ENCODE peak calls at places on chromosomes 13 and 19, in seven cellular contexts. B is thoracic aorta, M is A673, E is AG09309, J is PC-3, A is IMR-90, I is astrocyte of the spinal cord. D is an unnamed sample.

GRCh38 chr13:39811051-39811450 is 155.6 kb downstream of the COG6 start:
- DNase-seq in E (no peak), J (no peak), M (no peak), I (no peak), A (no peak), B (no peak), D (no peak)

GRCh38 chr13:106986687-106987434 is 418.9 kb upstream of the ARGLU1 start:
- DNase-seq in J (no peak), A (no peak), I (no peak), M (no peak), E (no peak), B (no peak), D (no peak)

GRCh38 chr19:39342647-39343305 is 555 bp downstream of the SAMD4B start:
- DNase-seq in B (no peak), J (no peak), M (no peak), I (no peak), E (no peak), A (no peak), D (no peak)

GRCh38 chr13:67443901-67444300 is 213.8 kb upstream of the PCDH9 start:
- DNase-seq in E (no peak), J (no peak), A (no peak), I (no peak), B (no peak), M (no peak), D (no peak)

GRCh38 chr13:27976362-27977177 is 7.5 kb upstream of the CDX2 start:
- DNase-seq in B (no peak), A (no peak), I (no peak), J (no peak), M (no peak), E (no peak), D (no peak)

GRCh38 chr19:41376998-41377365 is 649 bp downstream of the TMEM91 start:
- DNase-seq in J (no peak), B (no peak), A (no peak), M (no peak), I (no peak), E (no peak), D (peak; percentile 25)

GRCh38 chr19:28971011-28971410 is 241.9 kb downstream of the UQCRFS1 start:
- DNase-seq in I (no peak), J (no peak), B (no peak), M (no peak), A (peak; percentile 34), E (no peak), D (no peak)

GRCh38 chr13:36297259-36297599 is 385 bp downstream of the CCDC169 start:
- DNase-seq in A (peak; percentile 25), B (no peak), I (peak; percentile 48), E (no peak), J (peak; percentile 15), M (peak; percentile 61), D (peak; percentile 31)

GRCh38 chr19:19470579-19470978 is 44.8 kb downstream of the TSSK6 start:
- DNase-seq in M (no peak), A (no peak), J (no peak), B (no peak), I (no peak), E (no peak), D (no peak)

GRCh38 chr19:17951151-17952040 is 15.5 kb upstream of the KCNN1 start:
- DNase-seq in J (no peak), I (no peak), E (no peak), A (no peak), M (no peak), B (no peak), D (no peak)

GRCh38 chr19:51460164-51460992 is 2.1 kb upstream of the SIGLEC8 start:
- DNase-seq in A (peak; percentile 7), B (no peak), M (peak; percentile 7), E (no peak), J (peak; percentile 20), I (no peak), D (no peak)

DNA sequence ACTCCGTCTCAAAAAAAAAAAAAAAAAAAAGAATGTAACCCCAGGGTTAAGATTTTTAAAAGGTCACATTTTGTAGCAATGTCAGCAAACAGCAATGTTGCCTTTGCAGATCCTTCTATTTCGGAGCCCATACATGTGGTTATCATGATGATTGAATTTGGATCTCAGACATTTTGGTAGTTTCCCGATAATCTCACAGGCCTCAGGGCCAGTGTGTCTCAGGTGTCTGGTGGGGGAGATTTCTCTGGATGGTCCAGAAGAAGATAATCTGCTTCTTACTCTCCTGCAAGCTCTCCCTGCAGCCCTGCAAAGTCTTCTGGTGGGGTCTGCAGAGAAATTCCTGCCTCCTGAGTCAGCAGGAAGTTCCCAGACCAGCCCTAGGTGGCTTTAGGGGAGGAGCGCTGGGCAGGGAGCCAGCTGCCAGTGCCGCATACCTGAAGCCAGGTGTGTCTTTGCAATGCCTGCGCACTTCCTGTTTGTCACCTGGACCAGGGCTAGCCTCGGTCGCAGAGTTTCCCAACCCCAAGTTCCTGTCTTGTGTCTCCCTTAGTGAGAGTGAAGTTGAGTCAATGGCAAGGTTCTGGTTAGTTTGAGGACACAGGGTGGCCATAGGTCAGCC is 1.4 kb downstream of the SH2D3A start:
- DNase-seq in A (no peak), E (no peak), J (peak; percentile 99), B (no peak), M (no peak), I (no peak), D (peak; percentile 93)
- H3K4me3 ChIP-seq in A (no peak overlapping the region), E (no peak overlapping the region), J (peak overlapping the region; percentile 73), B (no peak overlapping the region), M (no peak overlapping the region), I (no peak overlapping the region), D (peak overlapping the region; percentile 74)

DNA sequence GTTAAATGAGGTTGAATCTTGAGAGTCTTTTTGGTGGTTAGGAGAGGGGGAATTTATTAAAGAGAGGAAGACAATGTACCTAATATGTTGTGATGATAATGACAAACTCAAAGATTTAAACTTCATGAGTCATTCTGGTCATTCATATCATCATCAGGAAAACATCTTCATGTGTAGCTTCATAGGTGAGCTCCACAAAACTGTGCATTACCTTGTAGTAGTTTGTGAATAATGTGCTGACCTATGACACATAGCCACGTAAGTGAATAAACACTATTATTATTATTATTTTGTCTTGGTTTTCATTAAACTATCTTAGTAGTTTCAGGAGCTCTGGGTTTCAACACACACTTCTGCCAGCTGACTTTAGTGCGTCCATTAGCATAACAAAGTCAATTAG is 997 bp upstream of the GPC6 start:
- DNase-seq in B (no peak), E (no peak), I (no peak), A (no peak), M (no peak), J (peak; percentile 46), D (peak; percentile 54)
- H3K4me3 ChIP-seq in B (peak overlapping the region; percentile 81), E (no peak overlapping the region), I (no peak overlapping the region), A (no peak overlapping the region), M (peak overlapping the region; percentile 90), J (peak overlapping the region; percentile 88), D (no peak overlapping the region)

GRCh38 chr19:53015730-53016129 is 2.0 kb downstream of the ERVV-1 start:
- DNase-seq in E (no peak), M (no peak), I (no peak), J (no peak), A (no peak), B (no peak), D (no peak)
- H3K4me3 ChIP-seq in E (no peak overlapping the region), M (no peak overlapping the region), I (no peak overlapping the region), J (no peak overlapping the region), A (no peak overlapping the region), B (no peak overlapping the region), D (no peak overlapping the region)

GRCh38 chr13:42926043-42926442 is 66.0 kb downstream of the EPSTI1 start:
- DNase-seq in I (no peak), E (no peak), A (no peak), J (no peak), B (no peak), M (no peak), D (no peak)

GRCh38 chr13:42924290-42924803 is 67.7 kb downstream of the EPSTI1 start:
- DNase-seq in B (no peak), M (no peak), E (no peak), I (no peak), A (no peak), J (no peak), D (no peak)

GRCh38 chr13:42926555-42926954 is 65.5 kb downstream of the EPSTI1 start:
- DNase-seq in B (no peak), I (no peak), M (no peak), A (no peak), J (no peak), E (no peak), D (no peak)

GRCh38 chr13:42930136-42930535 is 61.9 kb downstream of the EPSTI1 start:
- DNase-seq in J (no peak), A (no peak), I (no peak), E (no peak), B (no peak), M (peak; percentile 6), D (no peak)

GRCh38 chr13:42925626-42926025 is 66.4 kb downstream of the EPSTI1 start:
- DNase-seq in J (no peak), I (no peak), B (no peak), E (no peak), A (no peak), M (no peak), D (no peak)
- H3K4me3 ChIP-seq in J (no peak overlapping the region), I (no peak overlapping the region), B (no peak overlapping the region), E (no peak overlapping the region), A (no peak overlapping the region), M (no peak overlapping the region), D (no peak overlapping the region)

GRCh38 chr19:13817018-13817614 is 21.9 kb downstream of the ZSWIM4 start:
- DNase-seq in I (no peak), E (no peak), A (no peak), B (no peak), J (no peak), M (no peak), D (no peak)
- H3K4me3 ChIP-seq in I (no peak overlapping the region), E (no peak overlapping the region), A (no peak overlapping the region), B (no peak overlapping the region), J (no peak overlapping the region), M (no peak overlapping the region), D (no peak overlapping the region)

GRCh38 chr19:55368701-55369563 is 1.3 kb downstream of the IL11 start:
- DNase-seq in B (no peak), M (no peak), A (peak; percentile 49), E (no peak), J (peak; percentile 67), I (peak; percentile 52), D (peak; percentile 50)

GRCh38 chr19:55369651-55370304 is 485 bp downstream of the IL11 start:
- DNase-seq in J (peak; percentile 72), E (no peak), I (peak; percentile 66), A (peak; percentile 76), B (no peak), M (peak; percentile 77), D (peak; percentile 58)

GRCh38 chr19:55372316-55373081 is 2.2 kb upstream of the IL11 start:
- DNase-seq in E (no peak), B (no peak), J (peak; percentile 57), A (peak; percentile 84), I (peak; percentile 70), M (no peak), D (no peak)

GRCh38 chr19:55368106-55368505 is 2.2 kb downstream of the IL11 start:
- DNase-seq in B (no peak), I (no peak), M (no peak), E (no peak), J (no peak), A (no peak), D (no peak)

DNA sequence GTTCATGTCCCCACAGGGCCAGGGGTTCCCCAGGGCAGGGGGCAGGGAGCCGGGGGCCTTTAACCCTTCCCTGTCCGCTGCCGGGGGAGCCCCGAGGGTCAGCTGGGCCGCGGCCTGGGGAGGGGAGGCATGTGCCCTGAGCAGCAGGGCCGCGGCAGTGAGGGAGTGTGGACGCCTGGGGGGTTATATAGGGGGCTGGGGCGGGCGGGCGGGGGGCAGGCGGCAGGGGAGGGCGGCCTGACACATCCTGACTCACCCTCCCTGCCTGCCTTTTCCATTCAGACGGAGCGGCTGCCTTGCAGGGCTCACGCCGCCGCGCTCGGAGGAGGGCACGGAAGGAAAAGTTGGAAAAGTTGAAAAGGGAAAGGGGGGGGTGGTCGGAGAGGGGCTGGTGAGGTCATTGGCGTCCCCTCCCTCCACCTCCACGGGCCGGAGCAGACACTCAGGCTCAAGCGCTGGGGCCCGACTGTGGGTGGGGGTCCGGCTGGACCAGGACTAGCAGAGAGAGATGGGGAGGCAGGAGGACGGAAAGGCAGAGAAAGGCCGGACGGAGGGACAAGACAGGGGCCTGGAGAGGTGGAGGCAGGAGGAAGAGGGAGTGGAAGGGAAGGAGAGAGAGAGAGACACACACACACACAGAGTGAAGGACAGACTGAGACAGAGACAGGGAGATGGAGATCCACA is at the start of gene IL11:
- DNase-seq in A (peak; percentile 78), I (peak; percentile 57), B (no peak), E (no peak), J (peak; percentile 63), M (no peak), D (peak; percentile 46)
- H3K4me3 ChIP-seq in A (peak within 1 kb of the TSS; percentile 89), I (peak within 1 kb of the TSS; percentile 64), B (peak within 1 kb of the TSS; percentile 54), E (peak within 1 kb of the TSS; percentile 67), J (peak within 1 kb of the TSS; percentile 77), M (peak within 1 kb of the TSS; percentile 45), D (peak within 1 kb of the TSS; percentile 45)